ENCODE peak calls at places on chromosomes 7 and 10, in ten cellular contexts. H is transverse colon, R is stomach, X is breast epithelium, I is spleen, J is NB4, D is lower leg skin, M is thyroid gland, L is A549, Y is heart left ventricle. F is an unnamed sample.

GRCh38 chr7:76225951-76226350 is 24.3 kb downstream of the SRRM3 start:
- DNase-seq in D (no peak), L (no peak), Y (no peak), H (no peak), I (no peak), J (no peak), M (no peak), R (no peak), X (no peak), F (no peak)

GRCh38 chr10:90871279-90871760 is 454 bp upstream of the RPP30 start:
- DNase-seq in X (no peak), D (no peak), J (peak; percentile 85), L (peak; percentile 65), I (no peak), R (no peak), Y (no peak), H (peak; percentile 21), M (peak; percentile 14), F (peak; percentile 70)

GRCh38 chr10:100346351-100346764 is 675 bp upstream of the SCD start:
- DNase-seq in D (peak; percentile 89), Y (peak; percentile 83), L (peak; percentile 81), X (no peak), J (peak; percentile 88), H (peak; percentile 52), I (peak; percentile 90), M (peak; percentile 29), R (peak; percentile 37), F (peak; percentile 57)

GRCh38 chr7:79624336-79624735 is 170.9 kb upstream of the MAGI2 start:
- DNase-seq in R (no peak), X (no peak), Y (no peak), J (no peak), D (no peak), I (no peak), M (no peak), H (no peak), L (no peak), F (no peak)

GRCh38 chr7:1468899-1469298 is 9.6 kb upstream of the MICALL2 start:
- DNase-seq in R (no peak), I (no peak), J (no peak), L (no peak), D (no peak), M (no peak), Y (no peak), H (no peak), X (no peak), F (no peak)

GRCh38 chr10:43255644-43256431 is 11.0 kb downstream of the RASGEF1A start:
- DNase-seq in R (peak; percentile 27), X (peak; percentile 50), J (peak; percentile 64), L (peak; percentile 69), M (no peak), Y (peak; percentile 40), I (peak; percentile 77), D (peak; percentile 81), H (no peak), F (peak; percentile 25)

GRCh38 chr10:43160067-43160918 is 22.0 kb downstream of the CSGALNACT2 start:
- DNase-seq in I (no peak), D (no peak), M (no peak), Y (no peak), X (no peak), R (no peak), H (no peak), L (no peak), J (peak; percentile 76), F (no peak)

GRCh38 chr10:35058686-35059085 is 31.5 kb downstream of the CUL2 start:
- DNase-seq in L (no peak), J (no peak), D (no peak), R (no peak), Y (no peak), I (no peak), X (no peak), M (no peak), H (no peak), F (no peak)

GRCh38 chr10:5945203-5945534 is 32.2 kb downstream of the IL15RA start:
- DNase-seq in Y (no peak), D (no peak), H (no peak), I (no peak), X (no peak), J (no peak), R (no peak), M (no peak), L (no peak), F (no peak)
- TF ChIP-seq POLR2A in Y (no peak), D (no peak), H (no peak), I (no peak), X (no peak), J (no peak), R (no peak), M (no peak), L (no peak), F (no peak)

GRCh38 chr10:88060762-88061161 is 197.3 kb downstream of the PTEN start:
- DNase-seq in H (no peak), M (no peak), D (no peak), X (no peak), J (no peak), Y (no peak), R (no peak), L (no peak), I (no peak), F (no peak)

GRCh38 chr10:88064608-88065383 is 201.4 kb downstream of the PTEN start:
- DNase-seq in X (no peak), J (peak; percentile 100), H (peak; percentile 50), D (peak; percentile 93), Y (peak; percentile 65), I (peak; percentile 81), L (no peak), R (peak; percentile 64), M (peak; percentile 55), F (no peak)

GRCh38 chr10:88062385-88062784 is 199.0 kb downstream of the PTEN start:
- DNase-seq in Y (no peak), J (peak; percentile 51), D (no peak), L (no peak), H (no peak), I (no peak), M (peak; percentile 52), X (no peak), R (no peak), F (no peak)

GRCh38 chr10:88063861-88064521 is 200.6 kb downstream of the PTEN start:
- DNase-seq in R (no peak), I (no peak), J (no peak), L (no peak), H (no peak), D (peak; percentile 77), M (no peak), X (no peak), Y (no peak), F (no peak)

DNA sequence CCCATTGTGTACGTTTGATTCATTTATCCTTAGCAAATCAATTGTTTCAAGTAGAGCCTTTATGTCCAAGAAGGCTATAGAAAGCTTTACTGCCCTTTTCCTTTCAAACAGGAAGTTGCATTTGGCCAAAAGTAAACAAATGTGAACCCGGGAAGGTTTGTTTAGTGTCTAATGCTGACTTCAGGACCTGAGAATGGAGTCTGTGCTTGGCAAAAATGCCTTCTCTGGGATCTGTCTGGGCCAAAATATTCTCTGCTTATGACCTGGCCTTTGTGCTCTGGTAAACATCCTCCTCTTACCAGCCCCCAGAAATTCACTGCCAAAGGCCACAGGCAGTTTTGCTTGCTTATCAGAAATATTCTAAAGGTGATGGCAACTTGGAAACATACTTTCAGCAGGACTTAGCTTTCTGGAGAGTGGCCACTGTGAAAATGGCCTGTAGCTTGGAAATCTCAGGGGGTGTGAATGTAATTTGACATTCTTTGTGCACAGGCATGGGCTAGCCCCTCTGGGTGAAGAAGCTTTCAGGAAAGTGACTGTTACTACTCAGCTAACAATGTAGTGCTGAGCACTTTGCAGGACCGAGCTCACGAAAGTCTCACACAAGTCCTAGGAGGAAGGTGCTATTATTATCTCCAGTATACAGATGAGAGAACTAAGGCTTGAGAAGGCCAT is 199.5 kb downstream of the PTEN start:
- DNase-seq in D (no peak), H (no peak), X (no peak), J (peak; percentile 20), M (no peak), Y (no peak), I (no peak), L (no peak), R (no peak), F (no peak)
- TF ChIP-seq POLR2A in D (no peak), H (no peak), X (no peak), J (no peak), M (no peak), Y (no peak), I (no peak), L (no peak), R (no peak), F (no peak)

GRCh38 chr7:44797329-44798258 is 1.1 kb downstream of the PPIA start:
- DNase-seq in R (peak; percentile 87), M (peak; percentile 92), J (peak; percentile 96), H (peak; percentile 93), L (peak; percentile 81), I (peak; percentile 97), X (peak; percentile 89), D (peak; percentile 98), Y (peak; percentile 92), F (peak; percentile 94)

GRCh38 chr7:44796034-44796503 is 412 bp upstream of the PPIA start:
- DNase-seq in M (peak; percentile 72), J (no peak), I (no peak), H (no peak), Y (no peak), X (peak; percentile 57), L (peak; percentile 64), R (no peak), D (no peak), F (no peak)

GRCh38 chr7:44793919-44794715 is 2.4 kb upstream of the PPIA start:
- DNase-seq in I (no peak), H (no peak), L (no peak), X (no peak), Y (no peak), D (no peak), J (no peak), M (peak; percentile 31), R (no peak), F (no peak)

GRCh38 chr7:44798649-44799275 is 2.3 kb downstream of the PPIA start:
- DNase-seq in Y (no peak), H (no peak), D (no peak), J (no peak), M (no peak), R (no peak), X (no peak), I (no peak), L (no peak), F (peak; percentile 14)

DNA sequence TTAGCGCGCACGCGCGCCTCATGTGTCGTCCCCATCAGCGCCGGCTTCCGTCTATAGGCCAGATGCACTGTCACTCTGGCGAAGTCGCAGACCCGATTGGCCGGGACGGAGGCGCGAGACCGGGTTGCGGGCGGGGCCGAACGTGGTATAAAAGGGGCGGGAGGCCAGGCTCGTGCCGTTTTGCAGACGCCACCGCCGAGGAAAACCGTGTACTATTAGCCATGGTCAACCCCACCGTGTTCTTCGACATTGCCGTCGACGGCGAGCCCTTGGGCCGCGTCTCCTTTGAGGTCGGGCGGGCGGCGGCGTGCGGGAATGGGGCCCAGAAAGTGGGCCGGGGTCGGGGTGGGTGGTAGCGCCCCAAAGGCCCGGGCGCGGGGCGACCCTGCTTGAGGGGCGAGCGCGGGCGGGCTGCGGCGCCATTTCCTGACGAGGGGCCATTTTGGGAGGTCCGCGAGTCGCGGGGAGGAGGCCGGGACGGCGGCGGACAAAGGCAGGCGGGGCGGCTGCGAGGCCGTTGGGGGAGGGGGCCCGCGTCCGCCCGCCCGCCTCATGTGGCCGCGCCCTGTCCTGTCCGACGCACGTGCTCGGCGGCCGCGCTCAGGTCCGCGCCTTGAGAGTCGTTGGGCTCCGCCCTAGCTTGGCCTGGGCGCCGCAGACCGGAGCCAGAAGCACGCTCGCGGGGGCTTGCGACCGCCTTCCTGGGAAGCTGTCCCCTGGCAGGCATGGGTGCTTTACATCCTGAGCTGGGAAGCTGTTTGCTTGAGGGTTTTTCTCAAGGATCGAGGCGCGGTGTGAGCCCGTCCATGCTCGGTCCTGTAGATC is at the start of gene PPIA:
- DNase-seq in I (peak; percentile 98), Y (peak; percentile 100), M (peak; percentile 98), J (peak; percentile 100), R (peak; percentile 99), X (peak; percentile 99), H (peak; percentile 99), L (peak; percentile 98), D (peak; percentile 100), F (peak; percentile 99)
- TF ChIP-seq POLR2A in I (peak; percentile 93), Y (peak; percentile 37), M (peak; percentile 92), J (peak; percentile 94), R (peak; percentile 76), X (peak; percentile 86), H (peak; percentile 96), L (peak; percentile 90), D (peak; percentile 64), F (peak; percentile 91)

GRCh38 chr7:41708621-41709358 is 5.9 kb upstream of the INHBA start:
- DNase-seq in M (no peak), L (no peak), X (no peak), R (no peak), H (no peak), J (no peak), D (no peak), Y (no peak), I (no peak), F (no peak)
- TF ChIP-seq POLR2A in M (no peak), L (no peak), X (no peak), R (no peak), H (no peak), J (no peak), D (no peak), Y (no peak), I (no peak), F (no peak)